ENCODE peak calls at places on chromosomes 12 and 14, in seven cellular contexts. K, N, W, G, P, X and C are unnamed samples.

GRCh38 chr14:102461490-102462317 is 47.9 kb downstream of the ANKRD9 start:
- DNase-seq in W (no peak), G (no peak), K (no peak), N (no peak), P (no peak), X (no peak), C (no peak)

GRCh38 chr14:78530078-78530477 is 359.9 kb downstream of the NRXN3 start:
- DNase-seq in G (no peak), X (no peak), W (no peak), N (no peak), K (no peak), P (no peak), C (no peak)

GRCh38 chr12:55970775-55971174 is 3.1 kb upstream of the RAB5B start:
- DNase-seq in P (no peak), G (no peak), K (no peak), W (no peak), N (no peak), X (no peak), C (no peak)

GRCh38 chr12:29066061-29066588 is 83.0 kb upstream of the FAR2 start:
- DNase-seq in K (peak), P (peak), W (no peak), G (no peak), N (no peak), X (no peak), C (peak)

GRCh38 chr12:90945070-90945649 is 9.8 kb downstream of the CCER1 start:
- DNase-seq in K (no peak), P (no peak), G (no peak), X (no peak), W (no peak), N (no peak), C (no peak)

GRCh38 chr12:109542014-109542413 is 31.3 kb downstream of the MMAB start:
- DNase-seq in P (no peak), K (no peak), G (no peak), N (no peak), X (no peak), W (no peak), C (no peak)

GRCh38 chr12:117025481-117026151 is 73.6 kb downstream of the TESC start:
- DNase-seq in K (peak), X (peak), P (peak), G (peak), W (no peak), N (peak), C (no peak)

GRCh38 chr12:46771268-46771837 is 54.4 kb downstream of the SLC38A4 start:
- DNase-seq in N (no peak), G (no peak), X (no peak), W (no peak), K (no peak), P (no peak), C (no peak)

GRCh38 chr14:24891987-24892729 is 157.8 kb downstream of the STXBP6 start:
- DNase-seq in K (no peak), P (no peak), G (no peak), X (no peak), N (no peak), W (no peak), C (no peak)

GRCh38 chr12:116508145-116509121 is 50.7 kb upstream of the MAP1LC3B2 start:
- DNase-seq in W (no peak), X (peak), K (peak), P (no peak), N (peak), G (peak), C (no peak)

GRCh38 chr14:95274283-95274682 is 45.4 kb downstream of the CLMN start:
- DNase-seq in P (no peak), W (peak), G (no peak), X (no peak), N (no peak), K (no peak), C (no peak)

GRCh38 chr14:64074961-64075619 is 219.1 kb downstream of the ESR2 start:
- DNase-seq in N (no peak), X (no peak), W (no peak), G (no peak), P (no peak), K (no peak), C (no peak)

GRCh38 chr12:108425238-108425795 is 86.2 kb upstream of the CMKLR1 start:
- DNase-seq in X (no peak), N (no peak), K (no peak), P (no peak), G (no peak), W (no peak), C (no peak)

GRCh38 chr14:106518054-106518943 is 991.9 kb downstream of the TMEM121 start:
- DNase-seq in P (peak), K (peak), X (peak), G (peak), W (no peak), N (no peak), C (no peak)

GRCh38 chr12:65204886-65205525 is 35.6 kb downstream of the LEMD3 start:
- DNase-seq in P (no peak), N (no peak), X (peak), K (no peak), W (no peak), G (no peak), C (no peak)

GRCh38 chr12:108826115-108826806 is 31.1 kb downstream of the SSH1 start:
- DNase-seq in N (peak), K (peak), X (no peak), W (no peak), G (peak), P (no peak), C (peak)

GRCh38 chr14:61332658-61333029 is 11.3 kb downstream of the PRKCH start:
- DNase-seq in G (no peak), X (no peak), N (no peak), P (peak), K (no peak), W (no peak), C (no peak)

GRCh38 chr12:71426648-71427047 is 12.9 kb upstream of the LGR5 start:
- DNase-seq in N (no peak), K (no peak), P (no peak), G (no peak), X (no peak), W (no peak), C (no peak)

GRCh38 chr12:117685115-117685926 is 283.5 kb downstream of the KSR2 start:
- DNase-seq in X (no peak), W (peak), N (peak), G (no peak), P (no peak), K (peak), C (no peak)

GRCh38 chr12:112198120-112198733 is 72.9 kb downstream of the TRAFD1 start:
- DNase-seq in K (peak), W (no peak), N (peak), X (peak), G (no peak), P (no peak), C (no peak)

GRCh38 chr12:106271575-106272505 is 24.0 kb upstream of the CKAP4 start:
- DNase-seq in N (no peak), X (no peak), G (no peak), K (no peak), W (no peak), P (no peak), C (no peak)

GRCh38 chr12:132401982-132402381 is 72.6 kb upstream of the GALNT9 start:
- DNase-seq in W (no peak), N (no peak), P (no peak), G (no peak), X (no peak), K (no peak), C (no peak)

GRCh38 chr12:23450810-23451209 is 498.7 kb downstream of the SOX5 start:
- DNase-seq in G (no peak), N (no peak), W (no peak), X (no peak), K (no peak), P (no peak), C (no peak)

GRCh38 chr14:106635569-106635968 is 1109.2 kb downstream of the TMEM121 start:
- DNase-seq in K (no peak), P (no peak), N (no peak), G (no peak), X (no peak), W (no peak), C (no peak)

GRCh38 chr12:26870491-26871419 is 37.8 kb upstream of the ITPR2 start:
- DNase-seq in X (no peak), G (peak), N (peak), P (no peak), W (no peak), K (no peak), C (no peak)

GRCh38 chr14:79294506-79294905 is 916.8 kb downstream of the DIO2 start:
- DNase-seq in N (no peak), X (no peak), K (no peak), G (no peak), W (no peak), P (no peak), C (no peak)

GRCh38 chr12:9064201-9064814 is 51.4 kb downstream of the A2M start:
- DNase-seq in G (peak), N (peak), K (peak), X (peak), W (no peak), P (peak), C (peak)

GRCh38 chr14:75452900-75453816 is 25.3 kb downstream of the JDP2 start:
- DNase-seq in X (no peak), N (peak), P (no peak), G (peak), W (no peak), K (peak), C (no peak)

GRCh38 chr12:123992118-123992825 is 19.3 kb downstream of the ZNF664 start:
- DNase-seq in P (no peak), W (no peak), N (peak), K (no peak), G (no peak), X (no peak), C (no peak)

GRCh38 chr12:123990512-123990911 is 17.5 kb downstream of the ZNF664 start:
- DNase-seq in P (no peak), K (no peak), X (no peak), W (no peak), G (no peak), N (no peak), C (no peak)

GRCh38 chr12:123989168-123989567 is 16.2 kb downstream of the ZNF664 start:
- DNase-seq in X (no peak), N (no peak), W (no peak), G (no peak), P (no peak), K (no peak), C (no peak)

GRCh38 chr12:123991402-123991951 is 18.5 kb downstream of the ZNF664 start:
- DNase-seq in N (no peak), W (no peak), K (no peak), G (no peak), X (no peak), P (no peak), C (no peak)

DNA sequence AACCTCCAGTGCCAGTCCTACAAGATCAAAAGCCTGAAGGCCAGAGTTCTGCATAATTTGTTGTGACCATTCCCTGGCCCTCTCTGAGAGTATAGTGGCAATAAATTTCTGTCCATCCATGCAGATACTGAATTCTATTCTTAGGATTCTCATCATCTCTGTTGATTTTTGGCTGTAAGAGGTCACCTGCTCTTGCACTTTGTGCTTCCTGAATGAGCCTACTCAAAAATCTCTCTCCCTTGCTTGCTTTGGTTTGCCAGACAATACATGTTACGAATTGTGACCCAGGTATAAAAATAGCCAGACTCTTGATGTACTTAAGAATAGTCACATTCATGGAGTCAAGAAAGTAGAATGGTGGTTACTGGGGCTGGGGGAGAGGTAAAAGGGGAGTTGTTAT is 16.7 kb downstream of the ZNF664 start:
- DNase-seq in W (no peak), G (no peak), X (no peak), N (no peak), P (no peak), K (no peak), C (no peak)
- H3K27ac ChIP-seq in W (no peak), G (peak), X (no peak), N (peak), P (no peak), K (no peak), C (no peak)

DNA sequence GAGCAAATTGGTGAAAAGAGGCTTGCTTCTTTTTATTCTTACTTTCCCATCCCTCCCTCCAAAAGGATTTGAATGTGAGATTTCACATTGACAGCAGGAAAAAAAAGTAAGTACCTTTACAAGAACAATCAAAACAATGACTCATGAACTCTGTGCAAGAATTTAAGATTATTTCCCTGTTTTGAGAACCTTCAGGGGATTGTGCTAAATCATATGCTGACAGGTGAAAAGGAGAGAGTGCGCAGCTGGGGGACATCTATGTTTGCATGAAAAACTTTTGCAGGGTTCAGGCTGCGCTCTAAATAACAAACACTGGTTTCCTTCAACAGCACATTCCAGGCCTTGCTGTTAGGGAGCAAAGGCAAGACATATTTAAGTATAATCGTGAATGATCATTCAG is 27.3 kb downstream of the RERG start:
- DNase-seq in N (no peak), W (no peak), G (no peak), K (no peak), X (no peak), P (no peak), C (no peak)
- H3K27ac ChIP-seq in N (no peak), W (no peak), G (no peak), K (no peak), X (no peak), P (no peak), C (no peak)

GRCh38 chr14:104660597-104660996 is 28.8 kb upstream of the INF2 start:
- DNase-seq in P (no peak), N (no peak), G (no peak), W (no peak), X (peak), K (peak), C (no peak)

GRCh38 chr14:104659764-104660523 is 29.5 kb upstream of the INF2 start:
- DNase-seq in G (no peak), W (no peak), P (no peak), X (peak), K (peak), N (no peak), C (no peak)

GRCh38 chr14:104659146-104659545 is 30.3 kb upstream of the INF2 start:
- DNase-seq in P (no peak), W (no peak), K (no peak), G (no peak), N (no peak), X (no peak), C (no peak)

GRCh38 chr14:104658325-104658712 is 31.1 kb upstream of the INF2 start:
- DNase-seq in K (no peak), W (no peak), N (no peak), G (no peak), P (no peak), X (peak), C (no peak)

GRCh38 chr14:104661086-104661485 is 28.3 kb upstream of the INF2 start:
- DNase-seq in G (no peak), P (no peak), W (no peak), K (no peak), X (no peak), N (no peak), C (no peak)
- H3K27ac ChIP-seq in G (no peak), P (no peak), W (no peak), K (no peak), X (peak), N (no peak), C (no peak)

GRCh38 chr12:79567164-79567563 is 123.6 kb downstream of the PAWR start:
- DNase-seq in K (no peak), P (no peak), W (no peak), N (no peak), X (no peak), G (no peak), C (no peak)
- H3K27ac ChIP-seq in K (no peak), P (no peak), W (no peak), N (peak), X (no peak), G (no peak), C (no peak)

DNA sequence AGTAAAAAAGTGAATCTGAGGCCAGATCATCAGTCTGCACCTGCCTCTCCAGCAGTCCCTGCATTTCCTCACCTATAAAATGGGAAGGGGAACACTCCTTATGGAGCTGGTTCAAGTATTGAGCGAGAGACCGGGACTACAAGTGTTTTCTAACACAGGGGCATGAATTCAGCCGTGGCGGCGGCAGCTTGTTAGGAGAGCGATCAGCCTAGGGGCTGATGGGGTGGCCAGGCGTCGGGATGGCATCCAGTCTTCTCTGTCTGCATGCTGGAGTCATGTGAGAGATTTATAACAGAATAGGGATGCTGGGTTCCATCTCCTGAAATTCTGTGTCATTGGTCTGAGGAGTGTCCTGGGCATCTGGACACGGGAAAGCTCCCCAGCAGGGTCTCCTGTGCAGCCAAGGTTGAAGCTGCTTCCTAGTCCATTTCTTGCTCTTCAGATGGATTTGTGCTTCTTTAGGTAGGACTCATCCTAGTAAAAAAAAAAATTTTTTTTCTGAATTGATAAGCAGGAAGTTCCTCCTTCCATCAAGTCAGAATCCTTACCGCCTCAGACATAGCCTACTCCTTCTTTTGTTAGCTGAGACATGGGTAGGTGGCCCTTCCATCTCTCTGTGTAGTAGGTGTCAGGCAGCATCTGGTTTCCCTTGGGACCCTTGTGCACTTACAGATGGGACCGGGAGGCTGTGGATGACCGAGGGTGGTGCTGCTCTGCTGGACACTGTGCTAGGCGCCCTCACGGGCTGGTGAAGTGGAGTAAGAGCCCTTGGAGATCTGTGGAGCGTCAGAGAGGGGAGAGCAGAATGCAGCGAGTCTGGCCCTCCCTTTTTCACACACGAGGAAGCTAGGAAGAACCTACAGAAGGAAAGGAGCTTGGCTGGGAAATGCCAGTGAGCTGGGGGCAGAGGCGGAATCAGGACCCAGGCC is 146.7 kb downstream of the TSPAN9 start:
- DNase-seq in G (no peak), K (peak), X (no peak), P (no peak), N (no peak), W (no peak), C (no peak)
- H3K27ac ChIP-seq in G (peak), K (no peak), X (no peak), P (no peak), N (no peak), W (no peak), C (no peak)

GRCh38 chr12:6916426-6917200 is 2.2 kb downstream of the ENO2 start:
- DNase-seq in N (peak), P (no peak), G (no peak), K (peak), W (no peak), X (no peak), C (no peak)
- H3K27ac ChIP-seq in N (peak), P (no peak), G (no peak), K (no peak), W (no peak), X (no peak), C (no peak)